ENCODE peak calls at places on chromosome 9, in nine cellular contexts. A is heart right ventricle; P is HepG2; I is cardiac fibroblast; G is colonic mucosa; T is dorsolateral prefrontal cortex; B is CD8-positive, alpha-beta T cell; J is AG04450; L is IMR-90. X is an unnamed sample.

GRCh38 chr9:4678679-4679267 is 596 bp upstream of the CDC37L1 start:
- DNase-seq in A (no peak), P (peak; percentile 41), I (peak; percentile 54), G (no peak), T (no peak), B (no peak), J (no peak), L (peak; percentile 19), X (no peak)

GRCh38 chr9:86600291-86600690 is 246.1 kb upstream of the TUT7 start:
- DNase-seq in A (no peak), P (no peak), I (peak; percentile 8), G (no peak), T (no peak), B (no peak), J (no peak), L (peak; percentile 58), X (peak; percentile 81)

GRCh38 chr9:77946969-77947368 is 84.6 kb downstream of the GNAQ start:
- DNase-seq in A (no peak), P (no peak), I (no peak), G (peak; percentile 60), T (no peak), B (no peak), J (no peak), L (no peak), X (no peak)

GRCh38 chr9:35690447-35691324 is 961 bp upstream of the TPM2 start:
- DNase-seq in A (peak; percentile 84), P (no peak), I (peak; percentile 84), G (peak; percentile 73), T (no peak), B (peak; percentile 5), J (no peak), L (peak; percentile 75), X (no peak)

GRCh38 chr9:73527521-73527920 is 375.9 kb downstream of the ANXA1 start:
- DNase-seq in A (no peak), P (no peak), I (no peak), G (no peak), T (no peak), B (no peak), J (no peak), L (no peak), X (no peak)

GRCh38 chr9:14372437-14373318 is 58.7 kb upstream of the NFIB start:
- DNase-seq in A (no peak), P (peak; percentile 53), I (peak; percentile 77), G (no peak), T (no peak), B (no peak), J (peak; percentile 29), L (peak; percentile 69), X (peak; percentile 66)

GRCh38 chr9:74760031-74760700 is 127.6 kb downstream of the TRPM6 start:
- DNase-seq in A (no peak), P (peak; percentile 24), I (peak; percentile 78), G (no peak), T (no peak), B (no peak), J (peak; percentile 73), L (peak; percentile 97), X (no peak)

GRCh38 chr9:129665008-129665771 is at the start of gene PRRX2:
- DNase-seq in A (peak; percentile 44), P (no peak), I (no peak), G (no peak), T (no peak), B (no peak), J (no peak), L (peak; percentile 43), X (no peak)

GRCh38 chr9:7143801-7144200 is 386.0 kb downstream of the KDM4C start:
- DNase-seq in A (no peak), P (no peak), I (no peak), G (no peak), T (no peak), B (no peak), J (no peak), L (no peak), X (no peak)

GRCh38 chr9:126430124-126430523 is 103.5 kb downstream of the MVB12B start:
- DNase-seq in A (no peak), P (no peak), I (no peak), G (no peak), T (no peak), B (no peak), J (no peak), L (no peak), X (no peak)

GRCh38 chr9:113355197-113355596 is 5.9 kb downstream of the BSPRY start:
- DNase-seq in A (no peak), P (peak; percentile 77), I (peak; percentile 43), G (no peak), T (no peak), B (no peak), J (no peak), L (peak; percentile 12), X (no peak)

GRCh38 chr9:37281541-37281940 is 141.0 kb upstream of the GRHPR start:
- DNase-seq in A (no peak), P (no peak), I (no peak), G (no peak), T (no peak), B (no peak), J (no peak), L (no peak), X (no peak)

GRCh38 chr9:121737481-121737931 is 86.1 kb downstream of the DAB2IP start:
- DNase-seq in A (no peak), P (no peak), I (no peak), G (no peak), T (no peak), B (no peak), J (no peak), L (no peak), X (no peak)

GRCh38 chr9:29830815-29831214 is 2257.5 kb upstream of the C9orf72 start:
- DNase-seq in A (no peak), P (peak; percentile 43), I (peak; percentile 25), G (peak; percentile 52), T (no peak), B (no peak), J (no peak), L (no peak), X (no peak)

GRCh38 chr9:117535439-117535838 is 120.6 kb upstream of the ASTN2 start:
- DNase-seq in A (no peak), P (no peak), I (no peak), G (no peak), T (no peak), B (no peak), J (no peak), L (no peak), X (no peak)

GRCh38 chr9:110028281-110029075 is 179.5 kb downstream of the C9orf152 start:
- DNase-seq in A (no peak), P (no peak), I (peak; percentile 44), G (no peak), T (no peak), B (no peak), J (no peak), L (no peak), X (no peak)

GRCh38 chr9:34190996-34191892 is 12.4 kb downstream of the UBAP1 start:
- DNase-seq in A (no peak), P (peak; percentile 73), I (peak; percentile 53), G (no peak), T (no peak), B (no peak), J (no peak), L (peak; percentile 34), X (no peak)

GRCh38 chr9:112945620-112946208 is 55.0 kb upstream of the SLC46A2 start:
- DNase-seq in A (no peak), P (peak; percentile 15), I (no peak), G (peak; percentile 17), T (no peak), B (no peak), J (no peak), L (no peak), X (no peak)

GRCh38 chr9:98635374-98635773 is 73.4 kb downstream of the GABBR2 start:
- DNase-seq in A (no peak), P (no peak), I (no peak), G (no peak), T (no peak), B (no peak), J (no peak), L (peak; percentile 62), X (no peak)

GRCh38 chr9:9921771-9922170 is 691.0 kb downstream of the PTPRD start:
- DNase-seq in A (no peak), P (no peak), I (no peak), G (no peak), T (no peak), B (no peak), J (no peak), L (no peak), X (no peak)

GRCh38 chr9:112531666-112532282 is 45.1 kb downstream of the KIAA1958 start:
- DNase-seq in A (no peak), P (peak; percentile 13), I (no peak), G (no peak), T (no peak), B (no peak), J (no peak), L (peak; percentile 43), X (no peak)

GRCh38 chr9:123867971-123868370 is 62.0 kb downstream of the DENND1A start:
- DNase-seq in A (no peak), P (no peak), I (peak; percentile 5), G (no peak), T (no peak), B (no peak), J (no peak), L (peak; percentile 6), X (no peak)
- H3K4me3 ChIP-seq in A (no peak overlapping the region), P (no peak overlapping the region), I (no peak overlapping the region), G (no peak overlapping the region), T (no peak overlapping the region), B (no peak overlapping the region), J (no peak overlapping the region), L (no peak overlapping the region), X (no peak overlapping the region)

DNA sequence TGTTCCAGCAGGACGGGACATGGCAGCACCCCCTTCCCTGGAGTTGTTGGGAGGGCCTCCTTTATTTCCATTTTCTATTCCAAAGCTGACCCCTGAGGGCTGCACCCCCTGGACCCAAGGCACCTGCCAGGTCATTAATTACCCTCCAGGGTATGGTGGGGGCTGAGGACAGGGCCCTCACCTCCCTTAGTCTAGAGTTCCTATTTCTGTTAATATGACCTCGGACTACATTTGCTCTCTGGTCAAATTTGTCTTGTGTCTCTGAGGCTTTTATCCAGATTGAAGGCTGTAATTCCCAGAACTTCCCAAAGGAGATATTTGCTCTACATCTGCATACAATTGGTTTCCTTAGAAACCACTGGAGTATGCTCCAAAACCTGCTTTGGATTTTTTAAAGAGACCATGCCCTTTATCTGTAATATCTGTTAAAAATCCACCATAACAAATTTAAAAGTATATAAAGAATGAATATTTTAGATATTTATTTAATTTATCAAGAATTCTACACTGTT is 16.8 kb downstream of the PHF2 start:
- DNase-seq in A (no peak), P (no peak), I (no peak), G (no peak), T (no peak), B (no peak), J (no peak), L (no peak), X (no peak)
- TF ChIP-seq CTCF in A (no peak), P (no peak), I (no peak), G (no peak), T (no peak), B (no peak), J (no peak), L (no peak), X (no peak)

GRCh38 chr9:1639166-1639565 is 376.0 kb upstream of the SMARCA2 start:
- DNase-seq in A (no peak), P (no peak), I (no peak), G (no peak), T (no peak), B (no peak), J (no peak), L (no peak), X (no peak)
- H3K4me3 ChIP-seq in A (no peak overlapping the region), P (no peak overlapping the region), I (no peak overlapping the region), G (no peak overlapping the region), T (no peak overlapping the region), B (no peak overlapping the region), J (no peak overlapping the region), L (no peak overlapping the region), X (no peak overlapping the region)

GRCh38 chr9:134651226-134651905 is 9.8 kb downstream of the COL5A1 start:
- DNase-seq in A (no peak), P (no peak), I (no peak), G (no peak), T (peak; percentile 24), B (no peak), J (no peak), L (no peak), X (no peak)
- TF ChIP-seq CTCF in A (no peak), P (no peak), I (no peak), G (no peak), T (no peak), B (no peak), J (no peak), L (no peak), X (no peak)

X was measured in HFF-Myc.